ENCODE peak calls at places on chromosomes 16 and 17, in seven cellular contexts. D is cardiac muscle cell, J is tibial nerve, Y is neuronal stem cell, P is GM23338, E is DND-41, K is AG04450. N is an unnamed sample.

GRCh38 chr17:77476006-77476405 is 335.2 kb downstream of the SEC14L1 start:
- DNase-seq in D (no peak), J (no peak), Y (no peak), P (no peak), E (no peak), K (no peak), N (peak; percentile 44)

GRCh38 chr17:42514279-42514678 is 21.8 kb upstream of the NAGLU start:
- DNase-seq in D (no peak), J (no peak), Y (no peak), P (no peak), E (no peak), K (no peak), N (no peak)

GRCh38 chr17:74128456-74128855 is 75.0 kb upstream of the RPL38 start:
- DNase-seq in D (no peak), J (no peak), Y (no peak), P (no peak), E (no peak), K (no peak), N (no peak)

GRCh38 chr16:9971907-9972306 is 210.3 kb downstream of the GRIN2A start:
- DNase-seq in D (no peak), J (no peak), Y (no peak), P (peak; percentile 54), E (no peak), K (no peak), N (no peak)

GRCh38 chr17:67194134-67194533 is 50.9 kb downstream of the HELZ start:
- DNase-seq in D (peak; percentile 41), J (no peak), Y (no peak), P (peak; percentile 9), E (no peak), K (peak; percentile 37), N (no peak)

GRCh38 chr17:75642221-75643032 is 9.2 kb downstream of the SMIM5 start:
- DNase-seq in D (no peak), J (no peak), Y (no peak), P (no peak), E (no peak), K (no peak), N (no peak)

GRCh38 chr17:50604470-50604869 is 30.2 kb upstream of the ABCC3 start:
- DNase-seq in D (peak; percentile 96), J (no peak), Y (no peak), P (peak; percentile 62), E (peak; percentile 33), K (no peak), N (no peak)

GRCh38 chr17:2484876-2485275 is 26.8 kb downstream of the METTL16 start:
- DNase-seq in D (no peak), J (no peak), Y (no peak), P (peak; percentile 73), E (no peak), K (no peak), N (no peak)

GRCh38 chr16:77273-77806 is 685 bp upstream of the MPG start:
- DNase-seq in D (peak; percentile 83), J (no peak), Y (no peak), P (peak; percentile 80), E (peak; percentile 45), K (no peak), N (no peak)

GRCh38 chr16:56518435-56518834 is 1.4 kb downstream of the BBS2 start:
- DNase-seq in D (no peak), J (no peak), Y (no peak), P (no peak), E (no peak), K (no peak), N (no peak)

DNA sequence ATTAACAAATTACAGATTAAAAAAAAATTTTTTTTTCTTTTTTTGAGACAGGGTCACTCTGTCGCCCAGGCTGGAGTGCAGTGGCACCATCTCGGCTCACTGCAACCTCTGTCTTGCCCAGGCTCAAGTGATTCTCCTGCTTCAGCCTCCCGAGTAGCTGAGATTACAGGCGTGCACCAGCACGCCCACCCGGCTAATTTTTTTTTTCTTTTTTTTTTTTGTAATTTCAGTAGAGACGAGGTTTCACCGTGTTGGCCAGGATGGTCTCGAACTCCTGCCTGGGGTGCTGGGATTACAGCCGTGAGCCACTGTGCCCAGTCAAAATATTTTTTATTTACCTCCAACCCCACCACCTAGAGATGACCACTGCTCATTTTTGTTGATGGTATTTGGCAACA is 25.5 kb downstream of the ACTG1 start:
- DNase-seq in D (no peak), J (no peak), Y (no peak), P (no peak), E (no peak), K (no peak), N (no peak)
- H3K27ac ChIP-seq in D (no peak overlapping the region), J (no peak overlapping the region), Y (no peak overlapping the region), P (no peak overlapping the region), E (peak overlapping the region; percentile 87), K (no peak overlapping the region), N (no peak overlapping the region)

GRCh38 chr16:89573826-89574680 is 1.5 kb upstream of the CPNE7 start:
- DNase-seq in D (no peak), J (no peak), Y (no peak), P (no peak), E (no peak), K (no peak), N (no peak)

GRCh38 chr16:89576173-89577054 is 856 bp downstream of the CPNE7 start:
- DNase-seq in D (no peak), J (no peak), Y (no peak), P (peak; percentile 54), E (no peak), K (no peak), N (no peak)

GRCh38 chr16:89574681-89575246 is 794 bp upstream of the CPNE7 start:
- DNase-seq in D (peak; percentile 84), J (no peak), Y (no peak), P (peak; percentile 92), E (no peak), K (no peak), N (no peak)

GRCh38 chr16:89577055-89577759 is 1.6 kb downstream of the CPNE7 start:
- DNase-seq in D (no peak), J (no peak), Y (no peak), P (no peak), E (no peak), K (no peak), N (no peak)

GRCh38 chr16:89575247-89576172 is at the start of gene CPNE7:
- DNase-seq in D (no peak), J (no peak), Y (no peak), P (peak; percentile 49), E (no peak), K (no peak), N (no peak)
- H3K27ac ChIP-seq in D (no peak within 1 kb of the TSS), J (no peak within 1 kb of the TSS), Y (no peak within 1 kb of the TSS), P (no peak within 1 kb of the TSS), E (peak within 1 kb of the TSS; percentile 60), K (no peak within 1 kb of the TSS), N (no peak within 1 kb of the TSS)

GRCh38 chr16:30830072-30830417 is 43.0 kb upstream of the ZNF629 start:
- DNase-seq in D (no peak), J (no peak), Y (no peak), P (no peak), E (no peak), K (no peak), N (no peak)
- H3K27ac ChIP-seq in D (no peak overlapping the region), J (no peak overlapping the region), Y (no peak overlapping the region), P (no peak overlapping the region), E (no peak overlapping the region), K (no peak overlapping the region), N (no peak overlapping the region)

GRCh38 chr16:16005725-16006124 is 56.3 kb downstream of the ABCC1 start:
- DNase-seq in D (no peak), J (no peak), Y (no peak), P (no peak), E (no peak), K (no peak), N (no peak)
- H3K27ac ChIP-seq in D (no peak overlapping the region), J (no peak overlapping the region), Y (no peak overlapping the region), P (no peak overlapping the region), E (no peak overlapping the region), K (peak overlapping the region; percentile 75), N (no peak overlapping the region)

GRCh38 chr17:48997827-48998556 is 807 bp downstream of the IGF2BP1 start:
- DNase-seq in D (no peak), J (no peak), Y (no peak), P (peak; percentile 38), E (no peak), K (no peak), N (no peak)
- H3K27ac ChIP-seq in D (peak overlapping the region; percentile 96), J (no peak overlapping the region), Y (peak overlapping the region; percentile 100), P (peak overlapping the region; percentile 99), E (no peak overlapping the region), K (peak overlapping the region; percentile 89), N (no peak overlapping the region)

DNA sequence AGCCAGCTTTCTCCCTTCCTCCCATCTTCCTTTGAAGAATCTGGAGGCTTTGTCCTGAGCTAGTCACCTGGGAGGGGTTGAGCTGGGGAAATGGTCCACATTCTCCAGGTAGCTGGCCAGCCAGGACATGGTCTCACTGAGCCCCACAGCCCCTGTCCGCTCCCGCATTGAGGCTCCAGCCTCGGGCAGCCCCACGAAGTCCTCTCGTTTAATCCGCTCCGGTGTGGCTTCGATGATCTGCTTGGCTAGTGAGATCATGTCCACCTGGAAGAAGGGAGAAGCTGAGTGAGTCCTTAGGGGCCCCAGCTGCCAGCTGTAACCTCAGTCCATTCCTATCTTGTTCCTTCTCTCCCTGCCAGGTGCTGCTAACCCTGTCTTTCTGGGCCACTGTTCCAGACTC is 2.7 kb upstream of the SPAG7 start:
- DNase-seq in D (no peak), J (no peak), Y (no peak), P (no peak), E (no peak), K (no peak), N (no peak)
- H3K27ac ChIP-seq in D (peak overlapping the region; percentile 96), J (peak overlapping the region; percentile 95), Y (no peak overlapping the region), P (no peak overlapping the region), E (no peak overlapping the region), K (peak overlapping the region; percentile 98), N (peak overlapping the region; percentile 88)